ENCODE peak calls at places on chromosomes 2 and 18, in ten cellular contexts. One of them, this sample, is unnamed.

GRCh38 chr2:29065479-29065847 is 8.9 kb downstream of the PCARE start:
- DNase-seq in heart right ventricle: no peak
- DNase-seq in HFF-Myc: no peak
- DNase-seq in NCI-H69: no peak
- DNase-seq in A549: no peak
- DNase-seq in breast epithelium: peak; percentile 20
- DNase-seq in stimulated activated CD4-positive, alpha-beta T cell treated with anti-CD3 and anti-CD28 coated beads, Interleukin-4, amount 100 ng/mL, for 48 hours: no peak
- DNase-seq in memory B cell: no peak
- DNase-seq in cardiac fibroblast: no peak
- DNase-seq in HuH-7.5: no peak
- DNase-seq in this sample: peak; percentile 39

GRCh38 chr18:34467059-34467458 is 242.3 kb upstream of the NOL4 start:
- DNase-seq in heart right ventricle: no peak
- DNase-seq in HFF-Myc: no peak
- DNase-seq in NCI-H69: no peak
- DNase-seq in A549: no peak
- DNase-seq in breast epithelium: no peak
- DNase-seq in stimulated activated CD4-positive, alpha-beta T cell treated with anti-CD3 and anti-CD28 coated beads, Interleukin-4, amount 100 ng/mL, for 48 hours: no peak
- DNase-seq in memory B cell: no peak
- DNase-seq in cardiac fibroblast: no peak
- DNase-seq in HuH-7.5: no peak
- DNase-seq in this sample: peak; percentile 57

GRCh38 chr2:218202266-218202665 is 14.7 kb upstream of the ARPC2 start:
- DNase-seq in heart right ventricle: no peak
- DNase-seq in HFF-Myc: no peak
- DNase-seq in NCI-H69: no peak
- DNase-seq in A549: no peak
- DNase-seq in breast epithelium: no peak
- DNase-seq in stimulated activated CD4-positive, alpha-beta T cell treated with anti-CD3 and anti-CD28 coated beads, Interleukin-4, amount 100 ng/mL, for 48 hours: no peak
- DNase-seq in memory B cell: no peak
- DNase-seq in cardiac fibroblast: peak; percentile 34
- DNase-seq in HuH-7.5: no peak
- DNase-seq in this sample: no peak

GRCh38 chr2:72082887-72083286 is 64.8 kb downstream of the CYP26B1 start:
- DNase-seq in heart right ventricle: no peak
- DNase-seq in HFF-Myc: no peak
- DNase-seq in NCI-H69: no peak
- DNase-seq in A549: no peak
- DNase-seq in breast epithelium: no peak
- DNase-seq in stimulated activated CD4-positive, alpha-beta T cell treated with anti-CD3 and anti-CD28 coated beads, Interleukin-4, amount 100 ng/mL, for 48 hours: no peak
- DNase-seq in memory B cell: no peak
- DNase-seq in cardiac fibroblast: no peak
- DNase-seq in HuH-7.5: no peak
- DNase-seq in this sample: no peak

GRCh38 chr2:35463805-35464596 is 891.6 kb upstream of the CRIM1 start:
- DNase-seq in heart right ventricle: no peak
- DNase-seq in HFF-Myc: no peak
- DNase-seq in NCI-H69: no peak
- DNase-seq in A549: no peak
- DNase-seq in breast epithelium: no peak
- DNase-seq in stimulated activated CD4-positive, alpha-beta T cell treated with anti-CD3 and anti-CD28 coated beads, Interleukin-4, amount 100 ng/mL, for 48 hours: no peak
- DNase-seq in memory B cell: no peak
- DNase-seq in cardiac fibroblast: no peak
- DNase-seq in HuH-7.5: no peak
- DNase-seq in this sample: no peak

GRCh38 chr18:34595673-34596072 is 114.4 kb upstream of the DTNA start:
- DNase-seq in heart right ventricle: no peak
- DNase-seq in HFF-Myc: no peak
- DNase-seq in NCI-H69: peak; percentile 79
- DNase-seq in A549: peak; percentile 1
- DNase-seq in breast epithelium: no peak
- DNase-seq in stimulated activated CD4-positive, alpha-beta T cell treated with anti-CD3 and anti-CD28 coated beads, Interleukin-4, amount 100 ng/mL, for 48 hours: no peak
- DNase-seq in memory B cell: no peak
- DNase-seq in cardiac fibroblast: peak; percentile 28
- DNase-seq in HuH-7.5: no peak
- DNase-seq in this sample: peak; percentile 44

GRCh38 chr2:206586609-206587008 is 55.7 kb upstream of the FAM237A start:
- DNase-seq in heart right ventricle: no peak
- DNase-seq in HFF-Myc: no peak
- DNase-seq in NCI-H69: no peak
- DNase-seq in A549: no peak
- DNase-seq in breast epithelium: no peak
- DNase-seq in stimulated activated CD4-positive, alpha-beta T cell treated with anti-CD3 and anti-CD28 coated beads, Interleukin-4, amount 100 ng/mL, for 48 hours: no peak
- DNase-seq in memory B cell: no peak
- DNase-seq in cardiac fibroblast: no peak
- DNase-seq in HuH-7.5: no peak
- DNase-seq in this sample: no peak

GRCh38 chr18:54030434-54030833 is 194.0 kb downstream of the MBD2 start:
- DNase-seq in heart right ventricle: no peak
- DNase-seq in HFF-Myc: no peak
- DNase-seq in NCI-H69: no peak
- DNase-seq in A549: no peak
- DNase-seq in breast epithelium: no peak
- DNase-seq in stimulated activated CD4-positive, alpha-beta T cell treated with anti-CD3 and anti-CD28 coated beads, Interleukin-4, amount 100 ng/mL, for 48 hours: no peak
- DNase-seq in memory B cell: no peak
- DNase-seq in cardiac fibroblast: no peak
- DNase-seq in HuH-7.5: no peak
- DNase-seq in this sample: no peak

GRCh38 chr2:168992591-168993349 is 38.4 kb downstream of the ABCB11 start:
- DNase-seq in heart right ventricle: no peak
- DNase-seq in HFF-Myc: no peak
- DNase-seq in NCI-H69: no peak
- DNase-seq in A549: no peak
- DNase-seq in breast epithelium: no peak
- DNase-seq in stimulated activated CD4-positive, alpha-beta T cell treated with anti-CD3 and anti-CD28 coated beads, Interleukin-4, amount 100 ng/mL, for 48 hours: no peak
- DNase-seq in memory B cell: no peak
- DNase-seq in cardiac fibroblast: peak; percentile 79
- DNase-seq in HuH-7.5: peak; percentile 7
- DNase-seq in this sample: peak; percentile 80

GRCh38 chr2:8657423-8658062 is 24.3 kb upstream of the ID2 start:
- DNase-seq in heart right ventricle: no peak
- DNase-seq in HFF-Myc: no peak
- DNase-seq in NCI-H69: no peak
- DNase-seq in A549: no peak
- DNase-seq in breast epithelium: no peak
- DNase-seq in stimulated activated CD4-positive, alpha-beta T cell treated with anti-CD3 and anti-CD28 coated beads, Interleukin-4, amount 100 ng/mL, for 48 hours: no peak
- DNase-seq in memory B cell: no peak
- DNase-seq in cardiac fibroblast: no peak
- DNase-seq in HuH-7.5: no peak
- DNase-seq in this sample: no peak

GRCh38 chr2:217573565-217573964 is 429.2 kb downstream of the TNS1 start:
- DNase-seq in heart right ventricle: no peak
- DNase-seq in HFF-Myc: peak; percentile 31
- DNase-seq in NCI-H69: no peak
- DNase-seq in A549: peak; percentile 7
- DNase-seq in breast epithelium: no peak
- DNase-seq in stimulated activated CD4-positive, alpha-beta T cell treated with anti-CD3 and anti-CD28 coated beads, Interleukin-4, amount 100 ng/mL, for 48 hours: no peak
- DNase-seq in memory B cell: no peak
- DNase-seq in cardiac fibroblast: peak; percentile 7
- DNase-seq in HuH-7.5: no peak
- DNase-seq in this sample: peak; percentile 47

GRCh38 chr2:30959653-30960052 is 152.4 kb upstream of the CAPN13 start:
- DNase-seq in heart right ventricle: no peak
- DNase-seq in HFF-Myc: no peak
- DNase-seq in NCI-H69: no peak
- DNase-seq in A549: no peak
- DNase-seq in breast epithelium: no peak
- DNase-seq in stimulated activated CD4-positive, alpha-beta T cell treated with anti-CD3 and anti-CD28 coated beads, Interleukin-4, amount 100 ng/mL, for 48 hours: no peak
- DNase-seq in memory B cell: no peak
- DNase-seq in cardiac fibroblast: no peak
- DNase-seq in HuH-7.5: no peak
- DNase-seq in this sample: no peak

GRCh38 chr2:47070155-47070919 is 84.8 kb downstream of the STPG4 start:
- DNase-seq in heart right ventricle: no peak
- DNase-seq in HFF-Myc: no peak
- DNase-seq in NCI-H69: no peak
- DNase-seq in A549: no peak
- DNase-seq in breast epithelium: no peak
- DNase-seq in stimulated activated CD4-positive, alpha-beta T cell treated with anti-CD3 and anti-CD28 coated beads, Interleukin-4, amount 100 ng/mL, for 48 hours: no peak
- DNase-seq in memory B cell: no peak
- DNase-seq in cardiac fibroblast: no peak
- DNase-seq in HuH-7.5: no peak
- DNase-seq in this sample: no peak

GRCh38 chr18:60019463-60019840 is 119.7 kb downstream of the PMAIP1 start:
- DNase-seq in heart right ventricle: no peak
- DNase-seq in HFF-Myc: peak; percentile 29
- DNase-seq in NCI-H69: peak; percentile 17
- DNase-seq in A549: peak; percentile 35
- DNase-seq in breast epithelium: no peak
- DNase-seq in stimulated activated CD4-positive, alpha-beta T cell treated with anti-CD3 and anti-CD28 coated beads, Interleukin-4, amount 100 ng/mL, for 48 hours: no peak
- DNase-seq in memory B cell: no peak
- DNase-seq in cardiac fibroblast: peak; percentile 24
- DNase-seq in HuH-7.5: no peak
- DNase-seq in this sample: peak; percentile 75

GRCh38 chr2:73386342-73386868 is 769 bp downstream of the ALMS1 start:
- DNase-seq in heart right ventricle: no peak
- DNase-seq in HFF-Myc: no peak
- DNase-seq in NCI-H69: peak; percentile 79
- DNase-seq in A549: no peak
- DNase-seq in breast epithelium: no peak
- DNase-seq in stimulated activated CD4-positive, alpha-beta T cell treated with anti-CD3 and anti-CD28 coated beads, Interleukin-4, amount 100 ng/mL, for 48 hours: no peak
- DNase-seq in memory B cell: no peak
- DNase-seq in cardiac fibroblast: no peak
- DNase-seq in HuH-7.5: no peak
- DNase-seq in this sample: no peak

GRCh38 chr2:173346035-173346434 is 8.6 kb upstream of the CDCA7 start:
- DNase-seq in heart right ventricle: no peak
- DNase-seq in HFF-Myc: no peak
- DNase-seq in NCI-H69: peak; percentile 45
- DNase-seq in A549: peak; percentile 25
- DNase-seq in breast epithelium: no peak
- DNase-seq in stimulated activated CD4-positive, alpha-beta T cell treated with anti-CD3 and anti-CD28 coated beads, Interleukin-4, amount 100 ng/mL, for 48 hours: no peak
- DNase-seq in memory B cell: no peak
- DNase-seq in cardiac fibroblast: no peak
- DNase-seq in HuH-7.5: no peak
- DNase-seq in this sample: peak; percentile 4

GRCh38 chr2:84424152-84424551 is 34.9 kb downstream of the SUCLG1 start:
- DNase-seq in heart right ventricle: no peak
- DNase-seq in HFF-Myc: no peak
- DNase-seq in NCI-H69: no peak
- DNase-seq in A549: peak; percentile 19
- DNase-seq in breast epithelium: no peak
- DNase-seq in stimulated activated CD4-positive, alpha-beta T cell treated with anti-CD3 and anti-CD28 coated beads, Interleukin-4, amount 100 ng/mL, for 48 hours: no peak
- DNase-seq in memory B cell: no peak
- DNase-seq in cardiac fibroblast: peak; percentile 29
- DNase-seq in HuH-7.5: no peak
- DNase-seq in this sample: peak; percentile 19

GRCh38 chr2:84338069-84338468 is 121.0 kb downstream of the SUCLG1 start:
- DNase-seq in heart right ventricle: no peak
- DNase-seq in HFF-Myc: peak; percentile 81
- DNase-seq in NCI-H69: no peak
- DNase-seq in A549: no peak
- DNase-seq in breast epithelium: no peak
- DNase-seq in stimulated activated CD4-positive, alpha-beta T cell treated with anti-CD3 and anti-CD28 coated beads, Interleukin-4, amount 100 ng/mL, for 48 hours: no peak
- DNase-seq in memory B cell: no peak
- DNase-seq in cardiac fibroblast: no peak
- DNase-seq in HuH-7.5: no peak
- DNase-seq in this sample: no peak

GRCh38 chr18:644395-645004 is 13.0 kb upstream of the TYMS start:
- DNase-seq in heart right ventricle: no peak
- DNase-seq in HFF-Myc: no peak
- DNase-seq in NCI-H69: peak; percentile 33
- DNase-seq in A549: no peak
- DNase-seq in breast epithelium: no peak
- DNase-seq in stimulated activated CD4-positive, alpha-beta T cell treated with anti-CD3 and anti-CD28 coated beads, Interleukin-4, amount 100 ng/mL, for 48 hours: no peak
- DNase-seq in memory B cell: no peak
- DNase-seq in cardiac fibroblast: no peak
- DNase-seq in HuH-7.5: no peak
- DNase-seq in this sample: no peak

GRCh38 chr2:230823264-230823964 is 41.3 kb upstream of the ITM2C start:
- DNase-seq in heart right ventricle: no peak
- DNase-seq in HFF-Myc: no peak
- DNase-seq in NCI-H69: no peak
- DNase-seq in A549: no peak
- DNase-seq in breast epithelium: no peak
- DNase-seq in stimulated activated CD4-positive, alpha-beta T cell treated with anti-CD3 and anti-CD28 coated beads, Interleukin-4, amount 100 ng/mL, for 48 hours: no peak
- DNase-seq in memory B cell: no peak
- DNase-seq in cardiac fibroblast: no peak
- DNase-seq in HuH-7.5: no peak
- DNase-seq in this sample: no peak

GRCh38 chr2:148201075-148202004 is 180.4 kb downstream of the MBD5 start:
- DNase-seq in heart right ventricle: peak; percentile 24
- DNase-seq in HFF-Myc: peak; percentile 5
- DNase-seq in NCI-H69: peak; percentile 39
- DNase-seq in A549: peak; percentile 85
- DNase-seq in breast epithelium: no peak
- DNase-seq in stimulated activated CD4-positive, alpha-beta T cell treated with anti-CD3 and anti-CD28 coated beads, Interleukin-4, amount 100 ng/mL, for 48 hours: peak; percentile 25
- DNase-seq in memory B cell: no peak
- DNase-seq in cardiac fibroblast: peak; percentile 41
- DNase-seq in HuH-7.5: peak; percentile 15
- DNase-seq in this sample: peak; percentile 40

GRCh38 chr18:44771957-44772917 is 91.5 kb downstream of the SETBP1 start:
- DNase-seq in heart right ventricle: peak; percentile 31
- DNase-seq in HFF-Myc: no peak
- DNase-seq in NCI-H69: peak; percentile 86
- DNase-seq in A549: peak; percentile 37
- DNase-seq in breast epithelium: no peak
- DNase-seq in stimulated activated CD4-positive, alpha-beta T cell treated with anti-CD3 and anti-CD28 coated beads, Interleukin-4, amount 100 ng/mL, for 48 hours: no peak
- DNase-seq in memory B cell: no peak
- DNase-seq in cardiac fibroblast: no peak
- DNase-seq in HuH-7.5: peak; percentile 48
- DNase-seq in this sample: no peak

GRCh38 chr2:120856421-120856862 is 120.8 kb downstream of the GLI2 start:
- DNase-seq in heart right ventricle: no peak
- DNase-seq in HFF-Myc: no peak
- DNase-seq in NCI-H69: no peak
- DNase-seq in A549: peak; percentile 31
- DNase-seq in breast epithelium: no peak
- DNase-seq in stimulated activated CD4-positive, alpha-beta T cell treated with anti-CD3 and anti-CD28 coated beads, Interleukin-4, amount 100 ng/mL, for 48 hours: no peak
- DNase-seq in memory B cell: no peak
- DNase-seq in cardiac fibroblast: peak; percentile 58
- DNase-seq in HuH-7.5: no peak
- DNase-seq in this sample: no peak